ENCODE peak calls at places on chromosomes 3 and 15, in five cellular contexts. M is ovary, S is GM12865, A is left ventricle myocardium inferior, I is brain microvascular endothelial cell. B is an unnamed sample.

GRCh38 chr3:138600341-138600740 is 6.3 kb upstream of the CEP70 start:
- DNase-seq in M (no peak), S (no peak), A (no peak), I (no peak), B (no peak)

GRCh38 chr15:28944286-28944685 is 58.5 kb downstream of the APBA2 start:
- DNase-seq in M (no peak), S (no peak), A (no peak), I (no peak), B (no peak)

GRCh38 chr15:96972201-96972600 is 641.7 kb downstream of the NR2F2 start:
- DNase-seq in M (no peak), S (no peak), A (no peak), I (no peak), B (no peak)

GRCh38 chr3:177126015-177126773 is 71.1 kb downstream of the TBL1XR1 start:
- DNase-seq in M (no peak), S (no peak), A (no peak), I (peak), B (peak)

GRCh38 chr3:28053759-28054158 is 187.7 kb upstream of the CMC1 start:
- DNase-seq in M (no peak), S (no peak), A (no peak), I (peak), B (no peak)

GRCh38 chr15:80739919-80740318 is 39.3 kb upstream of the CEMIP start:
- DNase-seq in M (no peak), S (no peak), A (no peak), I (no peak), B (no peak)

GRCh38 chr3:4231041-4231440 is 72.1 kb upstream of the SETMAR start:
- DNase-seq in M (no peak), S (no peak), A (no peak), I (no peak), B (no peak)

GRCh38 chr3:185306847-185307246 is 53.0 kb upstream of the EHHADH start:
- DNase-seq in M (no peak), S (no peak), A (no peak), I (no peak), B (no peak)

GRCh38 chr3:9715764-9716437 is 12.3 kb downstream of the CPNE9 start:
- DNase-seq in M (peak), S (no peak), A (peak), I (peak), B (peak)

GRCh38 chr15:86629409-86629808 is 549.7 kb downstream of the AGBL1 start:
- DNase-seq in M (no peak), S (no peak), A (no peak), I (no peak), B (no peak)

GRCh38 chr3:135503429-135504083 is 462.0 kb upstream of the PPP2R3A start:
- DNase-seq in M (peak), S (peak), A (peak), I (peak), B (peak)

GRCh38 chr3:122560680-122561079 is 3.4 kb downstream of the PARP9 start:
- DNase-seq in M (no peak), S (peak), A (no peak), I (peak), B (no peak)

GRCh38 chr15:48244923-48245322 is 38.8 kb downstream of the SLC12A1 start:
- DNase-seq in M (no peak), S (no peak), A (no peak), I (no peak), B (no peak)

GRCh38 chr3:6860911-6861330 is at the start of gene GRM7:
- DNase-seq in M (peak), S (no peak), A (no peak), I (no peak), B (no peak)

GRCh38 chr3:69823710-69824109 is 84.4 kb downstream of the MITF start:
- DNase-seq in M (no peak), S (no peak), A (no peak), I (peak), B (no peak)

GRCh38 chr15:84749111-84749991 is 959 bp downstream of the ZNF592 start:
- DNase-seq in M (peak), S (peak), A (peak), I (peak), B (no peak)

GRCh38 chr3:111069974-111070751 is 1.5 kb upstream of the NECTIN3 start:
- DNase-seq in M (peak), S (no peak), A (no peak), I (no peak), B (no peak)

GRCh38 chr3:43867673-43868072 is 176.9 kb downstream of the ABHD5 start:
- DNase-seq in M (peak), S (no peak), A (no peak), I (peak), B (peak)

GRCh38 chr3:190810957-190811356 is 51.5 kb downstream of the GMNC start:
- DNase-seq in M (no peak), S (no peak), A (no peak), I (no peak), B (no peak)

GRCh38 chr3:112948346-112948838 is 26.5 kb downstream of the CD200R1 start:
- DNase-seq in M (no peak), S (no peak), A (no peak), I (no peak), B (no peak)

GRCh38 chr15:22930782-22931484 is 49.2 kb downstream of the CYFIP1 start:
- DNase-seq in M (no peak), S (no peak), A (peak), I (no peak), B (no peak)

GRCh38 chr3:129611812-129612349 is 5.4 kb upstream of the PLXND1 start:
- DNase-seq in M (no peak), S (no peak), A (peak), I (peak), B (no peak)

GRCh38 chr3:14869877-14870563 is 51.3 kb downstream of the FGD5 start:
- DNase-seq in M (no peak), S (no peak), A (no peak), I (no peak), B (no peak)

GRCh38 chr15:60683156-60683555 is 204.2 kb upstream of the ICE2 start:
- DNase-seq in M (no peak), S (no peak), A (no peak), I (no peak), B (no peak)

GRCh38 chr3:32843504-32844321 is 25.9 kb downstream of the TRIM71 start:
- DNase-seq in M (no peak), S (no peak), A (no peak), I (no peak), B (no peak)

GRCh38 chr3:43953814-43954241 is 263.1 kb downstream of the ABHD5 start:
- DNase-seq in M (no peak), S (peak), A (no peak), I (peak), B (no peak)

GRCh38 chr3:122305818-122306621 is 19.0 kb upstream of the CSTA start:
- DNase-seq in M (no peak), S (peak), A (no peak), I (no peak), B (no peak)

GRCh38 chr3:53082736-53083135 is 36.9 kb upstream of the SFMBT1 start:
- DNase-seq in M (no peak), S (no peak), A (no peak), I (no peak), B (no peak)

GRCh38 chr3:167102071-167102470 is 278.0 kb downstream of the ZBBX start:
- DNase-seq in M (no peak), S (peak), A (no peak), I (no peak), B (no peak)

GRCh38 chr3:34947849-34948248 is 691.5 kb upstream of the ARPP21 start:
- DNase-seq in M (no peak), S (no peak), A (no peak), I (peak), B (peak)

GRCh38 chr15:74060251-74060650 is 22.1 kb downstream of the GOLGA6A start:
- DNase-seq in M (no peak), S (no peak), A (no peak), I (no peak), B (no peak)

GRCh38 chr15:62658498-62658897 is 384.0 kb upstream of the TPM1 start:
- DNase-seq in M (no peak), S (peak), A (no peak), I (peak), B (no peak)

GRCh38 chr3:117054551-117054950 is 345.0 kb downstream of the TUSC7 start:
- DNase-seq in M (no peak), S (no peak), A (no peak), I (no peak), B (no peak)

GRCh38 chr3:67418539-67419529 is 235.6 kb downstream of the SUCLG2 start:
- DNase-seq in M (no peak), S (no peak), A (no peak), I (no peak), B (no peak)

GRCh38 chr3:1183320-1184048 is 90.7 kb downstream of the CNTN6 start:
- DNase-seq in M (no peak), S (no peak), A (no peak), I (peak), B (no peak)

GRCh38 chr3:23103764-23104163 is 99.4 kb upstream of the UBE2E2 start:
- DNase-seq in M (no peak), S (no peak), A (no peak), I (no peak), B (no peak)

GRCh38 chr3:71881732-71882131 is 96.8 kb upstream of the PROK2 start:
- DNase-seq in M (no peak), S (no peak), A (no peak), I (no peak), B (no peak)

GRCh38 chr3:58383476-58383875 is 50.2 kb downstream of the PDHB start:
- DNase-seq in M (no peak), S (no peak), A (no peak), I (no peak), B (no peak)

GRCh38 chr3:25178627-25179026 is 249.4 kb upstream of the RARB start:
- DNase-seq in M (no peak), S (no peak), A (no peak), I (no peak), B (no peak)

DNA sequence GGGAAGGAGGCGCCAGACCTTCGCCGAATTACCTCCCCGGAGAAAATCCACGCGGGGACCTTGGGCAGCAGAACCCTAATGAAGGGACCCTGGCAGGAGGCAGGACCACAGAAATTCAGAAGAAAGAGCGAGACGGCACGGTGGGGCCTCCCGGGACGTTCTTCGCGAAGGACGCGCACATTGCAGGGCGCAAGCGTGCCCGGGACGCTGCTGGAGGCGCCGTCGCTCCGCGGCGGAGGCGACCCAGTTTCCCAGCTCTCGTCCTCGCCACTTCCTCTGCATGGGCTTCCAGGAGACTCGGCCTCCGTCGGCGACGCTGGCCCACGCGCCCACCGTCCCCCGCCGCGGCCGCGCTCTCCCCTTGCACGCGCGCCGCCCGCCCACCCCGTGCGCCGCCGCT is 31.9 kb upstream of the SMAD3 start:
- DNase-seq in M (no peak), S (no peak), A (no peak), I (no peak), B (no peak)
- TF ChIP-seq CTCF in M (no peak), S (no peak), A (no peak), I (no peak), B (no peak)

DNA sequence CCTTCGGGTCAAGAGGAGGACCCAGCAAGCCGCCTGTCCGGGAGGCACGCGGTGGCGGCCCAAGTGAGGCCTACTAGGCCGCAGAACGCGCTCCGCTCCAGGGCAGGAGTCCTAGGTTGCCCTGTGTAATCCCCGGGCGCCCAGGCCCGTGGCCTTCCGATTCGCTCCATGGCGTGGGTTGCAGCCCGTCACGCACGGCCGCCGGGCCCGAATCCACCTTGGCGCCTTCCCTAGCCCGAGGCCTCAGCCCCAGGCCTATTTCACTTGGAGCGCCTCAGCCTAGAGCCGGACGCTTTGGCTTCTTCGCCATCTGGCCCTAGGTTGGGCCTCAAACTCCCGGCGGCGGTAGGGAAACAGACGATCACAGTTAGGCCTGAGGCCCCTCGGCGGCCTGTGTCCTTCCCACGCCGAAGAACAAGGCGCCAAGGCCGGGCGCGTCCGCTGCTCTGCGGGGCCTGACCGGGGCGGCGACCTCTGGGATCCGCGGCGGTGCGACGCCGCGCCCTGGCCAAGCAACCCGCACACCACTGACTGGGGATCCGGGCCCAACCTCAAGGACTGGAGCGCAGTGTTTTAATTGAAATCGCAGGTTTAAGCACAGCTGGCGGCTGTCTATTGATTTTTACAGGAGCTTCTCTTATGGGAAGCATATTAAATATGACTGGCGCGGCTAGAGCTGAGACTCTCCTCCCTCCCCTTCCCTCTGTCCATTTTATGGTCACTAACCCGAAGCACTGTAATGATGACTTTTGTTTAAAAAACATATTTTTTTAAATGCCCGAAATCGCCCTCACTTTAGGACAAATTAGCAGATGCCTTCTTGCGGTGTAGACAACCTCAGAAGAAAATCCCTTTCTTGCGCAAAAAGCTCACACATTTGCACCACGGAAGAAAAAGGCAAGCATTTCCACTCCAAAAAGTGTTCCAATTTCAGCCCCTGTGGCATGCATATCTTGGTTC is 3.8 kb upstream of the FEZF2 start:
- DNase-seq in M (no peak), S (no peak), A (no peak), I (no peak), B (no peak)
- H3K4me3 ChIP-seq in M (no peak), S (no peak), A (no peak), I (no peak), B (no peak)

GRCh38 chr3:84772841-84773240 is 185.9 kb upstream of the CADM2 start:
- DNase-seq in M (no peak), S (no peak), A (no peak), I (no peak), B (no peak)
- TF ChIP-seq CTCF in M (no peak), S (no peak), A (peak), I (peak), B (no peak)

DNA sequence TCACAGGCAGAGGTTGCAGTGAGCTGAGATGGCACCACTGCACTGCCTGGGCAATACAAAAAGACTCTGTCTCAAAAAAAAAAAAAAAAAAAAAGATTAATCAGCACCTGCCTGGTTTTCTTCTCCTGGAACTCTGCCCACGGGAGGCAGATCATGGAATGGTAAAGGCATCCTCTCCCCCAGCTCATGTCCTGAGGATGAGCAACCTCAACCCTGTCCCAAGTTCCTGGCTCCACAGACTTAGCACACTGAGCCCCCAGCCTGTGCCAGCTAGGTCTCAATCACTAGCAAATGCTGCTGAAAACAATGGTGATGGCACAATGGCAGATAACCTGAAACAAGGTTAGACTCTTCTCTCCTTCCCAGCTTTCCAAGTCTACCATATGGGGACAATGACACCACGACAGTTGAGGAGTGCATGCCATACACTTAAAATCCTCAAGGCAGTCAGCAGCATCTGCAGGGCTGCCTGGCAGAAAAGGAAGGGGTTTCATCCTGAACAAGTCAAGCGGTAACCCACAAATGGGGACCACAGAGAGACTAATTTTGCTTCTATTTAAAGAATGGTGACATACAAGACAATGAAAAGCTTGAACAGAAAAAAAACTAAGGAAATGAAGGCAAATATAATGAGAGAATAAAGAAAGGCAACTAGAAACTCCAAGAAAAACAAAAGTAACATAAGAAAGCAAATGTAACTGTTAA is 4.8 kb downstream of the CLN6 start:
- DNase-seq in M (no peak), S (peak), A (no peak), I (no peak), B (no peak)
- H3K4me3 ChIP-seq in M (no peak), S (no peak), A (no peak), I (no peak), B (no peak)